ENCODE peak calls at places on chromosomes 3 and 15, in ten cellular contexts. T is breast epithelium, M is ovary, R is adrenal gland, Z is stomach, Y is IMR-90, L is A549, P is body of pancreas, A is sigmoid colon, V is heart left ventricle. S is an unnamed sample.

GRCh38 chr3:48690846-48691458 is 5.2 kb upstream of the NCKIPSD start:
- DNase-seq in L (no peak), Z (no peak), V (no peak), P (no peak), R (no peak), Y (no peak), T (no peak), A (no peak), M (no peak), S (no peak)

GRCh38 chr3:20837676-20838302 is 651.8 kb upstream of the SGO1 start:
- DNase-seq in A (no peak), P (no peak), Y (no peak), Z (peak), V (no peak), M (no peak), R (no peak), L (no peak), T (no peak), S (no peak)

GRCh38 chr15:51677453-51677852 is 3.9 kb upstream of the SCG3 start:
- DNase-seq in Z (no peak), P (no peak), M (no peak), L (no peak), R (no peak), T (no peak), V (no peak), Y (no peak), A (no peak), S (no peak)

GRCh38 chr15:55389276-55389631 is 18.9 kb downstream of the CCPG1 start:
- DNase-seq in Z (no peak), T (no peak), R (no peak), A (no peak), V (no peak), M (no peak), L (peak), P (no peak), Y (peak), S (no peak)

GRCh38 chr3:86934851-86935250 is 56.1 kb downstream of the VGLL3 start:
- DNase-seq in Z (no peak), R (no peak), M (no peak), V (no peak), L (no peak), P (no peak), T (no peak), Y (no peak), A (no peak), S (no peak)

GRCh38 chr15:75227663-75228280 is 26.1 kb downstream of the C15orf39 start:
- DNase-seq in T (no peak), Y (no peak), A (peak), M (no peak), R (no peak), Z (no peak), L (no peak), P (no peak), V (no peak), S (no peak)

GRCh38 chr15:35737521-35737920 is 191.6 kb upstream of the DPH6 start:
- DNase-seq in Z (no peak), A (no peak), Y (peak), T (no peak), V (no peak), R (no peak), L (no peak), P (no peak), M (no peak), S (no peak)

GRCh38 chr3:38634133-38634532 is 15.4 kb downstream of the SCN5A start:
- DNase-seq in P (no peak), T (no peak), Y (peak), A (no peak), M (no peak), V (peak), L (no peak), Z (no peak), R (no peak), S (peak)

GRCh38 chr3:20974389-20974788 is 776.6 kb downstream of the ZNF385D start:
- DNase-seq in V (no peak), Y (no peak), L (no peak), Z (no peak), T (no peak), P (no peak), R (no peak), M (no peak), A (no peak), S (no peak)

GRCh38 chr3:192817053-192817452 is 89.7 kb upstream of the FGF12 start:
- DNase-seq in L (no peak), P (no peak), V (no peak), A (no peak), T (no peak), M (no peak), Y (peak), Z (no peak), R (peak), S (no peak)

GRCh38 chr3:12308517-12308916 is 19.6 kb downstream of the PPARG start:
- DNase-seq in V (no peak), A (no peak), L (peak), Y (peak), T (no peak), P (no peak), M (no peak), R (no peak), Z (no peak), S (no peak)

GRCh38 chr3:149618151-149619123 is 39.4 kb downstream of the WWTR1 start:
- DNase-seq in V (peak), R (peak), P (no peak), M (no peak), L (peak), A (no peak), Y (no peak), T (no peak), Z (no peak), S (no peak)

GRCh38 chr3:25744477-25744876 is 38.8 kb downstream of the NGLY1 start:
- DNase-seq in Z (no peak), P (no peak), R (no peak), A (no peak), V (no peak), Y (no peak), T (no peak), L (no peak), M (no peak), S (no peak)

GRCh38 chr3:73669268-73669667 is 44.5 kb upstream of the PDZRN3 start:
- DNase-seq in T (no peak), Z (no peak), M (no peak), P (no peak), A (no peak), L (no peak), R (no peak), Y (peak), V (no peak), S (no peak)

GRCh38 chr15:83248151-83248851 is 36.2 kb downstream of the BNC1 start:
- DNase-seq in L (peak), T (no peak), R (peak), A (no peak), M (no peak), P (peak), Y (peak), Z (no peak), V (no peak), S (no peak)

GRCh38 chr15:50163719-50164410 is 18.1 kb upstream of the SLC27A2 start:
- DNase-seq in P (no peak), R (no peak), M (no peak), L (no peak), Z (no peak), A (no peak), T (no peak), Y (no peak), V (no peak), S (no peak)

GRCh38 chr3:194711913-194712312 is 26.2 kb downstream of the FAM43A start:
- DNase-seq in P (peak), V (peak), L (peak), Z (no peak), M (no peak), T (no peak), R (peak), A (no peak), Y (peak), S (peak)

GRCh38 chr15:82532991-82533481 is 7.2 kb downstream of the RPS17 start:
- DNase-seq in A (no peak), P (no peak), Y (no peak), R (no peak), T (no peak), M (peak), V (no peak), Z (no peak), L (no peak), S (no peak)

GRCh38 chr3:64440498-64440897 is 215.2 kb upstream of the PRICKLE2 start:
- DNase-seq in R (peak), M (no peak), A (no peak), Y (peak), V (no peak), Z (peak), T (no peak), P (peak), L (peak), S (no peak)

GRCh38 chr3:82376883-82377282 is 615.4 kb upstream of the GBE1 start:
- DNase-seq in V (no peak), Y (no peak), A (no peak), T (no peak), P (no peak), L (peak), Z (no peak), M (no peak), R (no peak), S (no peak)

GRCh38 chr3:73298243-73299183 is 237.1 kb downstream of the EBLN2 start:
- DNase-seq in L (no peak), Z (no peak), R (no peak), Y (no peak), M (no peak), V (no peak), T (no peak), P (no peak), A (no peak), S (no peak)

GRCh38 chr15:35618260-35619188 is 72.6 kb upstream of the DPH6 start:
- DNase-seq in T (no peak), M (no peak), R (no peak), Y (no peak), V (no peak), P (no peak), L (no peak), Z (no peak), A (no peak), S (no peak)

GRCh38 chr3:128482175-128482856 is 10.7 kb downstream of the GATA2 start:
- DNase-seq in T (no peak), Y (peak), M (no peak), R (no peak), L (no peak), Z (no peak), V (no peak), P (no peak), A (no peak), S (no peak)

GRCh38 chr3:128424508-128425069 is 42.1 kb downstream of the DNAJB8 start:
- DNase-seq in V (no peak), T (no peak), Z (no peak), M (no peak), R (peak), L (peak), A (no peak), Y (peak), P (no peak), S (no peak)

GRCh38 chr15:79198461-79198860 is 84.1 kb upstream of the ANKRD34C start:
- DNase-seq in R (no peak), P (no peak), Y (no peak), L (no peak), V (no peak), Z (no peak), M (no peak), A (peak), T (no peak), S (no peak)

GRCh38 chr3:170765419-170766078 is 104.4 kb downstream of the RPL22L1 start:
- DNase-seq in Z (no peak), L (peak), R (no peak), A (no peak), Y (no peak), M (no peak), P (no peak), T (no peak), V (no peak), S (no peak)

GRCh38 chr3:175307642-175308041 is 448.5 kb downstream of the NAALADL2 start:
- DNase-seq in L (no peak), V (no peak), Z (no peak), R (no peak), Y (no peak), A (no peak), M (no peak), P (no peak), T (no peak), S (no peak)

GRCh38 chr15:86772369-86773059 is 692.8 kb downstream of the AGBL1 start:
- DNase-seq in A (no peak), R (peak), Y (no peak), L (no peak), M (no peak), P (no peak), T (no peak), Z (no peak), V (no peak), S (no peak)

GRCh38 chr3:34856081-34856480 is 783.2 kb upstream of the ARPP21 start:
- DNase-seq in P (no peak), Y (no peak), A (no peak), Z (no peak), V (no peak), L (no peak), T (no peak), M (no peak), R (no peak), S (no peak)

GRCh38 chr3:191345334-191345733 is 15.0 kb upstream of the UTS2B start:
- DNase-seq in L (no peak), Y (no peak), T (no peak), Z (no peak), M (no peak), R (no peak), A (no peak), P (no peak), V (no peak), S (no peak)

GRCh38 chr15:32840481-32841245 is 122.9 kb downstream of the GREM1 start:
- DNase-seq in Z (no peak), P (peak), A (no peak), L (no peak), R (no peak), M (no peak), V (no peak), T (no peak), Y (peak), S (no peak)

GRCh38 chr15:66834863-66835557 is 133.0 kb downstream of the SMAD6 start:
- DNase-seq in A (no peak), L (no peak), T (no peak), V (no peak), Z (no peak), P (peak), R (no peak), M (no peak), Y (no peak), S (no peak)

GRCh38 chr3:71050521-71051258 is 532.8 kb downstream of the FOXP1 start:
- DNase-seq in A (no peak), L (no peak), P (no peak), R (no peak), Y (peak), V (no peak), T (no peak), Z (no peak), M (no peak), S (no peak)

GRCh38 chr15:91549581-91549980 is 303.9 kb upstream of the SLCO3A1 start:
- DNase-seq in R (no peak), T (no peak), V (no peak), Z (no peak), P (no peak), M (no peak), L (no peak), Y (no peak), A (no peak), S (no peak)

GRCh38 chr3:152905631-152906030 is 70.7 kb downstream of the P2RY1 start:
- DNase-seq in R (no peak), V (no peak), T (no peak), A (no peak), P (no peak), Z (no peak), M (no peak), Y (no peak), L (no peak), S (no peak)

GRCh38 chr15:74635228-74635627 is 19.6 kb downstream of the CLK3 start:
- DNase-seq in Z (peak), T (no peak), Y (peak), P (peak), M (peak), L (peak), R (peak), V (peak), A (no peak), S (peak)

GRCh38 chr3:11498646-11499045 is 145.1 kb downstream of the VGLL4 start:
- DNase-seq in Y (peak), T (peak), A (peak), Z (peak), R (peak), P (peak), V (peak), M (peak), L (peak), S (no peak)

GRCh38 chr3:64358176-64358575 is 132.9 kb upstream of the PRICKLE2 start:
- DNase-seq in Z (no peak), T (no peak), R (no peak), P (no peak), Y (no peak), A (no peak), M (no peak), L (no peak), V (no peak), S (no peak)

GRCh38 chr3:158775801-158776399 is 26.0 kb upstream of the MFSD1 start:
- DNase-seq in A (no peak), P (no peak), T (no peak), L (peak), Z (no peak), R (no peak), Y (peak), M (no peak), V (no peak), S (no peak)

GRCh38 chr3:67109651-67110204 is 111.6 kb downstream of the KBTBD8 start:
- DNase-seq in Y (peak), M (no peak), A (peak), Z (no peak), P (no peak), V (no peak), L (peak), R (no peak), T (no peak), S (no peak)

DNA sequence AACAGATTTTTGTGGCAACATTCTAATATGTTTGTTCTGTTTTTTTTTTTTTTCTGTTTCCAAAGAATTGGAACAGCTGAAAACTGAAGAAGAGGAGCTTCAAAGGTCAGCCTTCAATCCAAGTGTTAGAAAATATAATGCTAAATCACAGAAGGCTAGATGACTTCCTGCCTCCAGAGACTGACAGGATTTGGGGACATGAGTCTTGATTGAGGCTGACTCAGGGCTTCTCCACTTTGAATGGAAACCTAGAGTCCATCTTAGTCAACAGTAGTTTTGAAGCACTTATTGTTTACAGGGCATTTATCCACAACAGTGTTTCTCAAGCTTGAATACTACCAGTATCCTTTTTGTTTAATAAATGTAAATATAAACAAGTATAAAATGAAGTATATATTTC is 44.5 kb upstream of the RAD51 start:
- DNase-seq in R (no peak), P (no peak), T (no peak), V (no peak), L (no peak), Y (no peak), A (no peak), M (no peak), Z (no peak), S (no peak)
- TF ChIP-seq POLR2A in R (no peak), P (no peak), T (no peak), V (no peak), L (no peak), Y (no peak), A (no peak), M (no peak), Z (no peak), S (no peak)

GRCh38 chr3:186549497-186549896 is 5.3 kb upstream of the CRYGS start:
- DNase-seq in Z (no peak), P (no peak), Y (no peak), M (no peak), A (no peak), R (no peak), L (no peak), V (no peak), T (no peak), S (no peak)
- TF ChIP-seq POLR2A in Z (no peak), P (no peak), Y (no peak), M (no peak), A (no peak), R (no peak), L (no peak), V (no peak), T (no peak), S (no peak)

GRCh38 chr3:134904796-134905646 is 110.0 kb downstream of the EPHB1 start:
- DNase-seq in A (peak), T (no peak), Y (no peak), M (no peak), R (peak), P (no peak), Z (no peak), L (no peak), V (no peak), S (no peak)

GRCh38 chr3:134905647-134905935 is 110.5 kb downstream of the EPHB1 start:
- DNase-seq in V (no peak), P (no peak), R (no peak), L (no peak), A (no peak), Y (no peak), Z (no peak), M (no peak), T (no peak), S (no peak)

GRCh38 chr3:134911611-134912604 is 116.8 kb downstream of the EPHB1 start:
- DNase-seq in V (no peak), R (no peak), A (peak), M (no peak), T (no peak), Y (no peak), P (no peak), Z (no peak), L (no peak), S (no peak)

GRCh38 chr3:134904333-134904771 is 109.3 kb downstream of the EPHB1 start:
- DNase-seq in Y (no peak), T (no peak), V (no peak), A (no peak), P (no peak), R (no peak), Z (no peak), M (no peak), L (no peak), S (no peak)

GRCh38 chr3:134910026-134910425 is 115.0 kb downstream of the EPHB1 start:
- DNase-seq in A (no peak), Z (no peak), T (no peak), R (no peak), Y (no peak), M (no peak), V (no peak), L (no peak), P (no peak), S (no peak)
- TF ChIP-seq POLR2A in A (no peak), Z (no peak), T (no peak), R (no peak), Y (no peak), M (no peak), V (no peak), L (no peak), P (no peak), S (no peak)

DNA sequence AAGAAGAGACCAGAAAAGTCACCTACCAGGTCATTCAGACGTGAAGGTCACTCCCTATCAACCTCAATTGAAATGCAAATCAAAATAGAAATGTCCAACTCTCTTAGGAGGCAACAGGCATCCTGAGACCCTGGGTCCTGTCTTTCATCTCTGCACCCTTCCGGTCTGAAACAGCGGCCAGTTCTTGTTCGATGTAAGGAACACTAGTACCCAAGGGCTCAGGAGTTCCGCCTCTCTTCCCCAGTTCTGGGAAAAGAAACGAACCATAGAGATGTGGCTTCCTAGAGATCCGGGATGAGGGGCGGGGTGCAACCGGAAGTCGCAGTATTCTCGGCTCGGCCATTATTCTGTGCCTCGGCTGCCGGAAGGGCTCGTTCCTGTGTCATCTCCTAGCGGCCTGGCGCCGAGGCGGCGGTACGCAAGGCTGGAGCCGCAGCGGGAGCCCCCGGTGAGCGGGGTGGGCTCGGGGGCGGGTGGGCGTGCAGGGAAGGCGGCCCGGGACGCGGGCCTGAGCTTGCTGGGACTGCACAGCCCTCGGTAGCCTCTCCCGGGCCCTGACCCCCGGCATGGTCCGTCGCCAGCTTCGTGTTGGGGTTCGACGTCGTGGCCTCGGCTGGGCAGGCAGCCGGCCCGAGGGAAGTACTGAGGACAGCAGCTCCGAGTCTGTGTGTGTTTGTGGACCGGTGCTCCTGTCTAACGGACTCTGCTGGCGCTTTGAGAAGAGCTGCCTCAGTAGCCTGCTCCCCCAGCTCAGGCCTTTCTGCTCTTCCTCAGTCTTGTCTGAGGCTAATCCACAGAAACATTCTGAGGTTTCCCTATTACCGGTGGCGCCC is at the start of gene ZNF197:
- DNase-seq in Y (peak), P (peak), Z (peak), R (peak), V (peak), L (peak), T (peak), A (peak), M (peak), S (peak)
- TF ChIP-seq POLR2A in Y (peak), P (peak), Z (no peak), R (peak), V (no peak), L (peak), T (no peak), A (no peak), M (no peak), S (no peak)

GRCh38 chr15:71146597-71146996 is 31.3 kb downstream of the THSD4 start:
- DNase-seq in Z (peak), R (no peak), V (no peak), A (no peak), Y (no peak), P (peak), T (no peak), M (no peak), L (no peak), S (no peak)
- TF ChIP-seq POLR2A in Z (no peak), R (no peak), V (no peak), A (no peak), Y (no peak), P (peak), T (no peak), M (no peak), L (no peak), S (no peak)